ENCODE peak calls at places on chromosome 5, in four cellular contexts. One of them, this sample, is unnamed.

GRCh38 chr5:179371681-179372675 is 26.7 kb upstream of the ADAMTS2 start:
- DNase-seq in H9: peak
- DNase-seq in IMR-90: no peak
- DNase-seq in H1: no peak
- DNase-seq in this sample: no peak

GRCh38 chr5:83494666-83495065 is 23.1 kb downstream of the VCAN start:
- DNase-seq in H9: no peak
- DNase-seq in IMR-90: no peak
- DNase-seq in H1: no peak
- DNase-seq in this sample: peak

GRCh38 chr5:147935032-147935431 is 28.7 kb upstream of the C5orf46 start:
- DNase-seq in H9: no peak
- DNase-seq in IMR-90: peak
- DNase-seq in H1: no peak
- DNase-seq in this sample: peak

GRCh38 chr5:139912158-139912557 is 116.5 kb downstream of the PSD2 start:
- DNase-seq in H9: no peak
- DNase-seq in IMR-90: no peak
- DNase-seq in H1: no peak
- DNase-seq in this sample: no peak

GRCh38 chr5:20266068-20266467 is 278.1 kb upstream of the CDH18 start:
- DNase-seq in H9: no peak
- DNase-seq in IMR-90: no peak
- DNase-seq in H1: no peak
- DNase-seq in this sample: no peak

GRCh38 chr5:176824604-176825003 is 14.2 kb downstream of the UNC5A start:
- DNase-seq in H9: no peak
- DNase-seq in IMR-90: no peak
- DNase-seq in H1: no peak
- DNase-seq in this sample: no peak

GRCh38 chr5:170474489-170475266 is 29.1 kb upstream of the KCNIP1 start:
- DNase-seq in H9: peak
- DNase-seq in IMR-90: no peak
- DNase-seq in H1: peak
- DNase-seq in this sample: no peak

GRCh38 chr5:131765261-131765660 is 31.6 kb downstream of the FNIP1 start:
- DNase-seq in H9: no peak
- DNase-seq in IMR-90: no peak
- DNase-seq in H1: no peak
- DNase-seq in this sample: no peak

GRCh38 chr5:38330207-38330606 is 71.8 kb downstream of the EGFLAM start:
- DNase-seq in H9: no peak
- DNase-seq in IMR-90: no peak
- DNase-seq in H1: no peak
- DNase-seq in this sample: no peak

GRCh38 chr5:174581483-174581882 is 142.9 kb upstream of the MSX2 start:
- DNase-seq in H9: peak
- DNase-seq in IMR-90: no peak
- DNase-seq in H1: peak
- DNase-seq in this sample: peak

GRCh38 chr5:98443916-98444315 is 329.5 kb upstream of the RGMB start:
- DNase-seq in H9: no peak
- DNase-seq in IMR-90: no peak
- DNase-seq in H1: no peak
- DNase-seq in this sample: no peak

GRCh38 chr5:98796197-98796972 is 22.9 kb downstream of the RGMB start:
- DNase-seq in H9: peak
- DNase-seq in IMR-90: peak
- DNase-seq in H1: peak
- DNase-seq in this sample: peak

GRCh38 chr5:612498-613424 is 621 bp downstream of the CEP72 start:
- DNase-seq in H9: no peak
- DNase-seq in IMR-90: no peak
- DNase-seq in H1: peak
- DNase-seq in this sample: peak

GRCh38 chr5:128212206-128212788 is 128.7 kb downstream of the SLC12A2 start:
- DNase-seq in H9: no peak
- DNase-seq in IMR-90: no peak
- DNase-seq in H1: no peak
- DNase-seq in this sample: no peak

GRCh38 chr5:64147849-64148441 is 17.7 kb upstream of the RNF180 start:
- DNase-seq in H9: peak
- DNase-seq in IMR-90: peak
- DNase-seq in H1: peak
- DNase-seq in this sample: peak

GRCh38 chr5:123599171-123599570 is 87.2 kb downstream of the CSNK1G3 start:
- DNase-seq in H9: no peak
- DNase-seq in IMR-90: peak
- DNase-seq in H1: no peak
- DNase-seq in this sample: no peak

GRCh38 chr5:142701673-142702311 is 15.9 kb upstream of the FGF1 start:
- DNase-seq in H9: no peak
- DNase-seq in IMR-90: no peak
- DNase-seq in H1: no peak
- DNase-seq in this sample: no peak

GRCh38 chr5:133818031-133818431 is 150.4 kb downstream of the C5orf15 start:
- DNase-seq in H9: no peak
- DNase-seq in IMR-90: peak
- DNase-seq in H1: no peak
- DNase-seq in this sample: peak

GRCh38 chr5:53023969-53024368 is 34.8 kb downstream of the ITGA2 start:
- DNase-seq in H9: no peak
- DNase-seq in IMR-90: peak
- DNase-seq in H1: no peak
- DNase-seq in this sample: no peak

GRCh38 chr5:34022131-34022705 is 14.4 kb upstream of the AMACR start:
- DNase-seq in H9: no peak
- DNase-seq in IMR-90: peak
- DNase-seq in H1: no peak
- DNase-seq in this sample: peak

GRCh38 chr5:153458266-153458665 is 32.2 kb upstream of the GRIA1 start:
- DNase-seq in H9: no peak
- DNase-seq in IMR-90: no peak
- DNase-seq in H1: no peak
- DNase-seq in this sample: no peak

GRCh38 chr5:102049517-102049916 is 246.6 kb downstream of the SLCO4C1 start:
- DNase-seq in H9: no peak
- DNase-seq in IMR-90: no peak
- DNase-seq in H1: no peak
- DNase-seq in this sample: no peak

GRCh38 chr5:12695651-12696050 is 791.4 kb upstream of the CTNND2 start:
- DNase-seq in H9: no peak
- DNase-seq in IMR-90: no peak
- DNase-seq in H1: no peak
- DNase-seq in this sample: no peak

DNA sequence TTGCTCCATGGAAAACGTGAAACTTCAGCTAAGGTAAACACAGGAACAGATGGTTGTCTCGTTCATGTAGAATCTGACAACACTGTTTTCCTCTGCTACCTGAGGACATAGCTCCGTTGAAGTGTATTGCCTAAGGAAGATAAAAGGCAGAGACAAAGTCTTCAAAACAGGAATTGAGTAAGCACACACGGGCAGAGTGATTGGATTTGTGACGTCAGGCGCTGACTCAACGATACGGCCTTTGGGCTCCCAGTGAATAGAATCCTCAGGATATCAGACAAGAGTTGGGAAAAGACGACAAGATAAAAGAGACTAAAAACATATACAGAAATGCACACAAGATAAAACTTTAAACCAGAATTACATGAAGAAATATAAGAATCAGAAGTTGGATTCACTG is 787.1 kb upstream of the CTNND2 start:
- DNase-seq in H9: no peak
- DNase-seq in IMR-90: no peak
- DNase-seq in H1: no peak
- DNase-seq in this sample: peak
- H3K56ac ChIP-seq in H9: no peak
- H3K56ac ChIP-seq in IMR-90: no peak
- H3K56ac ChIP-seq in H1: no peak
- H3K56ac ChIP-seq in this sample: no peak

GRCh38 chr5:74382115-74382514 is 258.4 kb downstream of the ENC1 start:
- DNase-seq in H9: no peak
- DNase-seq in IMR-90: no peak
- DNase-seq in H1: no peak
- DNase-seq in this sample: no peak

GRCh38 chr5:74380193-74380592 is 260.3 kb downstream of the ENC1 start:
- DNase-seq in H9: no peak
- DNase-seq in IMR-90: no peak
- DNase-seq in H1: no peak
- DNase-seq in this sample: no peak

GRCh38 chr5:74386571-74387334 is 253.8 kb downstream of the ENC1 start:
- DNase-seq in H9: no peak
- DNase-seq in IMR-90: peak
- DNase-seq in H1: no peak
- DNase-seq in this sample: no peak

GRCh38 chr5:74384851-74385250 is 255.7 kb downstream of the ENC1 start:
- DNase-seq in H9: no peak
- DNase-seq in IMR-90: no peak
- DNase-seq in H1: no peak
- DNase-seq in this sample: no peak

GRCh38 chr5:74382864-74383618 is 257.5 kb downstream of the ENC1 start:
- DNase-seq in H9: no peak
- DNase-seq in IMR-90: peak
- DNase-seq in H1: no peak
- DNase-seq in this sample: peak
- H2BK5ac ChIP-seq in H9: no peak
- H2BK5ac ChIP-seq in IMR-90: no peak
- H2BK5ac ChIP-seq in H1: no peak
- H2BK5ac ChIP-seq in this sample: no peak

GRCh38 chr5:115343855-115344254 is 47.4 kb upstream of the CCDC112 start:
- DNase-seq in H9: no peak
- DNase-seq in IMR-90: peak
- DNase-seq in H1: no peak
- DNase-seq in this sample: no peak
- H3K27ac ChIP-seq in H9: no peak
- H3K27ac ChIP-seq in IMR-90: no peak
- H3K27ac ChIP-seq in H1: no peak
- H3K27ac ChIP-seq in this sample: no peak

GRCh38 chr5:149153751-149154610 is 12.7 kb downstream of the ABLIM3 start:
- DNase-seq in H9: no peak
- DNase-seq in IMR-90: peak
- DNase-seq in H1: no peak
- DNase-seq in this sample: no peak

GRCh38 chr5:149153193-149153750 is 12.0 kb downstream of the ABLIM3 start:
- DNase-seq in H9: no peak
- DNase-seq in IMR-90: no peak
- DNase-seq in H1: no peak
- DNase-seq in this sample: no peak

GRCh38 chr5:149150457-149150856 is 9.2 kb downstream of the ABLIM3 start:
- DNase-seq in H9: no peak
- DNase-seq in IMR-90: peak
- DNase-seq in H1: no peak
- DNase-seq in this sample: no peak

GRCh38 chr5:149151717-149152116 is 10.4 kb downstream of the ABLIM3 start:
- DNase-seq in H9: no peak
- DNase-seq in IMR-90: peak
- DNase-seq in H1: no peak
- DNase-seq in this sample: peak

GRCh38 chr5:149152317-149152746 is 11.0 kb downstream of the ABLIM3 start:
- DNase-seq in H9: no peak
- DNase-seq in IMR-90: peak
- DNase-seq in H1: no peak
- DNase-seq in this sample: peak
- H3K56ac ChIP-seq in H9: no peak
- H3K56ac ChIP-seq in IMR-90: no peak
- H3K56ac ChIP-seq in H1: no peak
- H3K56ac ChIP-seq in this sample: no peak

GRCh38 chr5:41641621-41642020 is 131.2 kb upstream of the PLCXD3 start:
- DNase-seq in H9: no peak
- DNase-seq in IMR-90: peak
- DNase-seq in H1: no peak
- DNase-seq in this sample: peak

GRCh38 chr5:41636605-41637004 is 126.2 kb upstream of the PLCXD3 start:
- DNase-seq in H9: peak
- DNase-seq in IMR-90: peak
- DNase-seq in H1: peak
- DNase-seq in this sample: peak

GRCh38 chr5:41638685-41639084 is 128.3 kb upstream of the PLCXD3 start:
- DNase-seq in H9: no peak
- DNase-seq in IMR-90: no peak
- DNase-seq in H1: no peak
- DNase-seq in this sample: no peak

GRCh38 chr5:41637869-41638268 is 127.5 kb upstream of the PLCXD3 start:
- DNase-seq in H9: no peak
- DNase-seq in IMR-90: no peak
- DNase-seq in H1: no peak
- DNase-seq in this sample: peak

DNA sequence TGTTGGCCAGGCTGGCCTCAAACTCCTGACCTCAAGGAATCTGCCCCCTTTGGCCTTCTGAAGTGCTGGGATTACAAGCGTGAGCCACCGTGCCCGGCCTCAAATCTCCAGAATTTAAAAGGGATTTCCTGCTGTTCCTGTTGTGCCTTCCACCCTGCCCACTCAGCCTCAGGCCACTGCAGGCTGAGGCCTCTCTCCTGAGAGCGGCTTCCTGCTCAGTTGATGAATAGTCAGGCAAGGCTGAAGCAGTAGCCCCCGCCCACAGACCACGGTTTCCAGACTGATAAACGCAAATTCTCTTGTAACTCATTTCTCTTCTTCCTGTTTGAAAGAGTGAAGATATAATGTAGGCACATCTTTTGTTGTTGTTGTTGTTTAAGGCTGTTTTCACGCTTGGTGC is 127.0 kb upstream of the PLCXD3 start:
- DNase-seq in H9: peak
- DNase-seq in IMR-90: no peak
- DNase-seq in H1: peak
- DNase-seq in this sample: peak
- H2BK5ac ChIP-seq in H9: no peak
- H2BK5ac ChIP-seq in IMR-90: no peak
- H2BK5ac ChIP-seq in H1: no peak
- H2BK5ac ChIP-seq in this sample: no peak